ENCODE peak calls at places on chromosome 12, in four cellular contexts. U is HFFc6, H is left lung, F is GM20000. K is an unnamed sample.
A peak's percentile ranks its signal among the peaks of the same experiment; 100 is the strongest.

GRCh38 chr12:131896811-131897270 is 2.4 kb downstream of the ULK1 start:
- DNase-seq in U (no peak), H (peak; percentile 88), F (peak; percentile 25), K (no peak)

GRCh38 chr12:6476496-6476895 is 6.0 kb upstream of the VAMP1 start:
- DNase-seq in U (peak; percentile 84), H (no peak), F (no peak), K (no peak)

GRCh38 chr12:101414533-101415119 is 7.1 kb upstream of the ARL1 start:
- DNase-seq in U (peak; percentile 58), H (no peak), F (peak; percentile 56), K (peak; percentile 35)

GRCh38 chr12:38123566-38124246 is 192.9 kb upstream of the ALG10B start:
- DNase-seq in U (no peak), H (no peak), F (no peak), K (no peak)

GRCh38 chr12:52643233-52644077 is 8.6 kb downstream of the KRT2 start:
- DNase-seq in U (no peak), H (no peak), F (no peak), K (no peak)

GRCh38 chr12:59164991-59165718 is 244.9 kb upstream of the LRIG3 start:
- DNase-seq in U (peak; percentile 55), H (no peak), F (no peak), K (no peak)

GRCh38 chr12:132196038-132196872 is 52.0 kb downstream of the NOC4L start:
- DNase-seq in U (no peak), H (no peak), F (no peak), K (no peak)

GRCh38 chr12:15001733-15002471 is 29.1 kb downstream of the PDE6H start:
- DNase-seq in U (no peak), H (peak; percentile 66), F (no peak), K (no peak)

GRCh38 chr12:63897931-63898330 is 53.4 kb downstream of the SRGAP1 start:
- DNase-seq in U (no peak), H (no peak), F (no peak), K (no peak)

GRCh38 chr12:87311206-87311605 is 718.0 kb downstream of the C12orf50 start:
- DNase-seq in U (no peak), H (no peak), F (peak; percentile 13), K (no peak)

GRCh38 chr12:75478395-75478794 is 2.2 kb upstream of the GLIPR1 start:
- DNase-seq in U (no peak), H (no peak), F (peak; percentile 39), K (peak; percentile 63)

GRCh38 chr12:10641735-10642500 is 28.5 kb upstream of the MAGOHB start:
- DNase-seq in U (peak; percentile 46), H (no peak), F (no peak), K (no peak)

GRCh38 chr12:50186667-50187066 is 19.5 kb upstream of the CERS5 start:
- DNase-seq in U (peak; percentile 64), H (no peak), F (no peak), K (no peak)

GRCh38 chr12:93174473-93174872 is 203.3 kb upstream of the NUDT4 start:
- DNase-seq in U (no peak), H (no peak), F (no peak), K (no peak)

GRCh38 chr12:111174283-111175108 is 194.4 kb downstream of the PHETA1 start:
- DNase-seq in U (no peak), H (no peak), F (peak; percentile 57), K (peak; percentile 5)
- TF ChIP-seq CTCF in U (peak; percentile 29), H (no peak), F (peak; percentile 21), K (no peak)

DNA sequence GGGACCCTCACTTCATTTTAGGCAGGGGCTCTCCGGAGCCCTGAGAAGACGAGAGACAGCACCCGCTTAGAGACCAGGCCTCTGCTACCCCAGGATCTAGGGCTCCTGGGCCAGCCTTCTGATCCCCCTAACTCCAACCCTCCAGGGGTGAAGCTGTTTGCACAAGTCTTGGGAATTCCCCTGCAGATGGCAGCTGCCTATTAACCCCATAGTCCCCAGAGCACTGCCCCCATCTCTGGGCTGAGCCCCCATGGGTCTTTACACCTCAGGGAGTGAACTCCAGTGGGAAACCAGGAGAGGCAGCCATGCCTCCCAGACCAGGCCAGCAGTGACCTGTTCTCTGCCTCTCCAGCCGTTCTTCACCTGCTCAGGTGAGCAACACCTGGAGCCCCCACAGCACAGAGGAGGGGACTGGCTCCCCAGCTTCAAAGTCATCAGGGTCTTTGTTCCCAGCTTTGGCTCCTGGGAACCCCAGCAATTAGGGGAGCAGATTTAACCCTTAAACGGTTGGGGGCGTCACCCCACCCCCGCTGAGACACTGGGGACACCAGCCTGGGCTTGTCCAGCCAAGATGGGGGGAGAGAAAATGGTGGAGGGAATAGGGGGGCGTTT is 2.3 kb downstream of the WNT10B start:
- DNase-seq in U (no peak), H (no peak), F (peak; percentile 54), K (no peak)
- TF ChIP-seq CTCF in U (no peak), H (no peak), F (no peak), K (no peak)

GRCh38 chr12:94597268-94597667 is 53.1 kb downstream of the TMCC3 start:
- DNase-seq in U (no peak), H (no peak), F (no peak), K (no peak)
- TF ChIP-seq CTCF in U (no peak), H (no peak), F (no peak), K (no peak)

GRCh38 chr12:54046809-54047159 is 6.9 kb upstream of the HOXC4 start:
- DNase-seq in U (no peak), H (peak; percentile 71), F (no peak), K (no peak)
- TF ChIP-seq CTCF in U (no peak), H (no peak), F (no peak), K (no peak)

GRCh38 chr12:21065845-21066244 is 65.1 kb upstream of the SLCO1B1 start:
- DNase-seq in U (no peak), H (no peak), F (no peak), K (no peak)
- TF ChIP-seq CTCF in U (no peak), H (peak; percentile 20), F (no peak), K (no peak)

DNA sequence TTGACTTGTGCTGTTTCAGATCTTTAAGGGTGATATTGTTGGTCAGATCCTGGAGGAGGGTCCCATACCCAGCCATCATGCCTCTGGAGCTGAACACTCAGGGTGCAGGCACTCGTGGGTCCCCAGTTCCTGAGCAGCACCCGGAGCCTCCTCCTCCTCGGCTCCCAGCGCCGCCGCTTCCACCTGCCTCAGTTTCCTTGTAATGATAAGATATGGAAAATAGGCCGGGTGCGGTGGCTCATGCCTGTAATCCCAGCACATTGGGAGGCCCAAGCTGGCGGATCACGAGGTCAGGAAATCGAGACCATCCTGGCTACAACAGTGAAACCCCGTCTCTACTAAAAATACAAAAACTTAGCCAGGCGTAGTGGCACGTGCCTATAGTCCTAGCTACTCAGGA is 20.2 kb upstream of the AEBP2 start:
- DNase-seq in U (no peak), H (no peak), F (no peak), K (no peak)
- TF ChIP-seq CTCF in U (no peak), H (no peak), F (no peak), K (no peak)

GRCh38 chr12:49060237-49061156 is at the start of gene KMT2D:
- DNase-seq in U (peak; percentile 93), H (peak; percentile 96), F (peak; percentile 94), K (peak; percentile 92)
- TF ChIP-seq CTCF in U (peak; percentile 37), H (no peak), F (no peak), K (no peak)

DNA sequence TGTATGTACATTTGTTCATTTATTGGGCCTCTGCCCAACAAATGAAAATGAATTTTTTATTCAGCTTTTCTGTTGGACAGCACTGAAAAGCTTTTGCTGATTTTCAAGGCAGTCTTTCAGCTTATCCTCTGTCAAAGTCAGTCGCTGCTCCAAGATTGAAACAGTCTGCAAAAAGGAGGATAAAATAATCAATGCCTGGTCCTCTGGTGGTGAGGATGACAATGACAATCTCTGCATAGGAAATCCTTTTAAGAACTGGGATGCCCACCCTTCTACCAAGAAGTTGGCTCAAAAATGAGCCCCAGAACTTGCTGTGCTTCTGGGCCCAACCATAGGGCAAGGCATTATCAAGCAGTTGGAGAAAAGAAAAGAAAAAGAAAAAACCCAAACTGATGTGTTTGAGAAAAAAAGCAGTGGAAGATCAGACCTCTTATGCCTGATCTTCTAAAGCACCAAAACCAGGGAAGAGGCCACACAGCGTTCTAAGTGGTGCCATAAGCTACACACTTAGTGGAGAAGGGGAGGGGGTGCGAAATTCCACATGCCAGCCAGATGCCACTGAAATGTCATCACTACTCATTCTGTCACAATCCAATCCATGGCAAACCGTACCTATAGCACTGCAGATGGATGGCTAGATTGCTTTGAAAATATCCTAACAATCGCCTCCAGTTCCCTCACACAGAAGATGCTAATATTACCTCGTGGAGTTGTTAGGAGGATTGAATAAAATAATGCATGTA is 69.0 kb upstream of the DUSP6 start:
- DNase-seq in U (no peak), H (no peak), F (no peak), K (no peak)
- TF ChIP-seq CTCF in U (peak; percentile 53), H (no peak), F (no peak), K (no peak)

GRCh38 chr12:109880049-109880931 is at the start of gene GLTP:
- DNase-seq in U (peak; percentile 62), H (peak; percentile 97), F (peak; percentile 98), K (peak; percentile 85)
- TF ChIP-seq CTCF in U (peak; percentile 63), H (peak; percentile 38), F (peak; percentile 92), K (peak; percentile 34)

GRCh38 chr12:69738351-69739286 is at the start of gene RAB3IP:
- DNase-seq in U (peak; percentile 37), H (peak; percentile 98), F (peak; percentile 99), K (peak; percentile 91)
- TF ChIP-seq CTCF in U (peak; percentile 82), H (peak; percentile 69), F (peak; percentile 81), K (peak; percentile 64)